ENCODE peak calls at places on chromosomes 13 and 19, in six cellular contexts. M, E, H, F, L and W are unnamed samples.

GRCh38 chr13:29947839-29948238 is 97.4 kb upstream of the UBL3 start:
- DNase-seq in E (no peak), H (no peak), M (no peak), F (no peak), L (peak; percentile 12), W (no peak)

GRCh38 chr19:39878398-39878797 is 32.2 kb upstream of the FBL start:
- DNase-seq in L (no peak), M (no peak), F (no peak), H (no peak), E (no peak), W (no peak)

GRCh38 chr13:40692946-40693345 is 26.5 kb upstream of the FOXO1 start:
- DNase-seq in L (peak; percentile 70), F (no peak), M (no peak), E (no peak), H (no peak), W (no peak)

GRCh38 chr13:38635030-38635429 is 51.8 kb upstream of the FREM2 start:
- DNase-seq in H (no peak), E (no peak), L (no peak), M (no peak), F (no peak), W (no peak)

GRCh38 chr13:87087741-87088140 is 583.4 kb upstream of the SLITRK5 start:
- DNase-seq in L (no peak), M (no peak), F (peak; percentile 13), H (no peak), E (no peak), W (no peak)

GRCh38 chr19:10332965-10333757 is at the start of gene RAVER1:
- DNase-seq in F (peak; percentile 97), H (peak; percentile 97), E (peak; percentile 99), M (peak; percentile 99), L (peak; percentile 91), W (peak; percentile 98)

GRCh38 chr19:40613669-40614594 is 12.8 kb downstream of the LTBP4 start:
- DNase-seq in F (peak; percentile 75), E (peak; percentile 95), H (peak; percentile 90), L (peak; percentile 82), M (peak; percentile 91), W (peak; percentile 93)

GRCh38 chr19:52600639-52601024 is 30.5 kb downstream of the ZNF701 start:
- DNase-seq in M (no peak), H (peak; percentile 23), F (no peak), E (no peak), L (no peak), W (peak; percentile 76)

GRCh38 chr19:53045536-53045935 is 996 bp downstream of the ERVV-2 start:
- DNase-seq in E (no peak), L (no peak), M (no peak), F (no peak), H (no peak), W (no peak)

GRCh38 chr13:67094078-67094477 is 136.1 kb downstream of the PCDH9 start:
- DNase-seq in H (no peak), M (no peak), F (no peak), L (no peak), E (no peak), W (no peak)

GRCh38 chr13:22562116-22562515 is 618.7 kb upstream of the SGCG start:
- DNase-seq in L (no peak), F (no peak), E (no peak), M (no peak), H (no peak), W (no peak)

GRCh38 chr13:25300861-25301346 is 521 bp upstream of the NUP58 start:
- DNase-seq in M (peak; percentile 39), E (peak; percentile 50), L (no peak), H (no peak), F (no peak), W (peak; percentile 31)

GRCh38 chr19:1590641-1591397 is 1.8 kb downstream of the MBD3 start:
- DNase-seq in F (peak; percentile 21), L (no peak), M (no peak), H (no peak), E (peak; percentile 81), W (no peak)

GRCh38 chr13:59461411-59461810 is 702.3 kb downstream of the DIAPH3 start:
- DNase-seq in H (no peak), E (no peak), F (no peak), M (no peak), L (no peak), W (no peak)

GRCh38 chr19:29336425-29336824 is 123.5 kb upstream of the UQCRFS1 start:
- DNase-seq in L (no peak), E (no peak), M (no peak), F (no peak), H (no peak), W (no peak)

GRCh38 chr13:51932231-51932630 is 70.5 kb downstream of the CCDC70 start:
- DNase-seq in E (peak; percentile 58), H (no peak), L (no peak), F (no peak), M (no peak), W (no peak)

GRCh38 chr19:36008336-36008978 is at the start of gene SYNE4:
- DNase-seq in M (no peak), L (peak; percentile 66), E (peak; percentile 95), H (no peak), F (no peak), W (peak; percentile 81)

GRCh38 chr13:73898276-73898675 is 235.9 kb downstream of the KLF12 start:
- DNase-seq in E (no peak), H (no peak), L (no peak), F (no peak), M (no peak), W (no peak)

GRCh38 chr19:48914181-48914580 is 14.1 kb downstream of the NUCB1 start:
- DNase-seq in M (no peak), F (no peak), L (no peak), H (no peak), E (no peak), W (no peak)

GRCh38 chr13:110506859-110507566 is 54.5 kb downstream of the RAB20 start:
- DNase-seq in L (peak; percentile 93), E (no peak), F (peak; percentile 60), H (no peak), M (peak; percentile 75), W (peak; percentile 94)

GRCh38 chr19:6739884-6740588 is 556 bp downstream of the TRIP10 start:
- DNase-seq in L (no peak), F (peak; percentile 6), H (peak; percentile 34), E (peak; percentile 80), M (no peak), W (no peak)

GRCh38 chr19:35116085-35116801 is 620 bp downstream of the FXYD3 start:
- DNase-seq in F (no peak), M (no peak), H (no peak), L (peak; percentile 81), E (no peak), W (peak; percentile 86)

GRCh38 chr19:1251233-1251502 is 2.8 kb downstream of the MIDN start:
- DNase-seq in E (no peak), F (peak; percentile 63), L (peak; percentile 46), H (no peak), M (no peak), W (peak; percentile 81)

GRCh38 chr13:113151745-113152707 is 6.4 kb upstream of the PROZ start:
- DNase-seq in M (peak; percentile 42), H (no peak), E (peak; percentile 65), F (peak; percentile 71), L (no peak), W (no peak)

GRCh38 chr13:34076943-34077703 is 259.2 kb downstream of the RFC3 start:
- DNase-seq in F (peak; percentile 52), E (no peak), H (no peak), M (peak; percentile 24), L (peak; percentile 38), W (no peak)

GRCh38 chr13:110509478-110509926 is 52.0 kb downstream of the RAB20 start:
- DNase-seq in M (no peak), H (no peak), F (peak; percentile 13), E (no peak), L (no peak), W (no peak)

GRCh38 chr19:47107201-47107952 is 6.2 kb downstream of the ZC3H4 start:
- DNase-seq in H (no peak), F (peak; percentile 42), M (no peak), L (peak; percentile 94), E (no peak), W (peak; percentile 62)

GRCh38 chr13:30463820-30464495 is 1.8 kb downstream of the HMGB1 start:
- DNase-seq in M (no peak), F (peak; percentile 69), E (peak; percentile 65), H (peak; percentile 70), L (no peak), W (peak; percentile 60)

GRCh38 chr13:106109391-106109791 is 426.1 kb downstream of the EFNB2 start:
- DNase-seq in F (no peak), H (no peak), E (no peak), L (no peak), M (no peak), W (no peak)

GRCh38 chr19:54430306-54431254 is 15.3 kb downstream of the TTYH1 start:
- DNase-seq in M (peak; percentile 45), E (peak; percentile 95), H (peak; percentile 34), F (peak; percentile 28), L (peak; percentile 85), W (no peak)
- TF ChIP-seq CTCF in M (no peak), E (peak; percentile 65), H (no peak), F (no peak), L (peak; percentile 64), W (no peak)

GRCh38 chr19:27393591-27393990 is 1819.4 kb downstream of the UQCRFS1 start:
- DNase-seq in F (no peak), M (no peak), E (no peak), H (no peak), L (no peak), W (no peak)

DNA sequence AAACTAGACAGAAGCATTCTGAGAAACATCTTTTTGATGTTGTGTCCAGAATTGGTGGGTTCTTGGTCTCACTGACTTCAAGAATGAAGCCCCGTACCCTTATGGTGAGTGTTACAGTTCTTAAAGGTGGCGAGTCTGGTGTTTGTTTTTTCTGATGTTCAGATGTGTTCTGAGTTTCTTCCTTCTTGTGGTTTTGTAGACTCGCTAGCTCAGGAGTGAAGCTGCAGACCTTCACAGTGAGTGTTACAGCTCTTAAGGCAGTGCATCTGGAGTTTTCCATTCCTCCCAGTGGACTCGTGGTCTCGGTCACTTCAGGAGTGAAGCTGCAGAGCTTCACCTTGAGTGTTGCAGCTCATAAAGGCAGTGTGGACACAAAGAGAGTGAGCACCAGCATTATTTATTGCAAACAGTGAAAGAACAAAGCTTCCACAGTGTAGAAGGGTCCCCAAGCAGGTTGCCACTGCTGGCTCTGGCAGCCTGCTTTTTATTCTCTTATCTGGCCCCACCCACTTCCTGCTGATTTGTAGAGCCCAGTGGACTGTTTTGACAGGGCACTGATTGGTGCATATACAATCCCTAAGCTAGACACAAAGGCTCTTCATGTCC is 1820.8 kb downstream of the UQCRFS1 start:
- DNase-seq in L (no peak), F (no peak), E (peak; percentile 20), H (no peak), M (no peak), W (no peak)
- H3K9me3 ChIP-seq in L (no peaks in the 10 kb centered on the region), F (no peaks in the 10 kb centered on the region), E (peaks cover 100% of the 10 kb centered on the region), H (no peaks in the 10 kb centered on the region), M (peaks cover 8% of the 10 kb centered on the region), W (peaks cover 4% of the 10 kb centered on the region)

DNA sequence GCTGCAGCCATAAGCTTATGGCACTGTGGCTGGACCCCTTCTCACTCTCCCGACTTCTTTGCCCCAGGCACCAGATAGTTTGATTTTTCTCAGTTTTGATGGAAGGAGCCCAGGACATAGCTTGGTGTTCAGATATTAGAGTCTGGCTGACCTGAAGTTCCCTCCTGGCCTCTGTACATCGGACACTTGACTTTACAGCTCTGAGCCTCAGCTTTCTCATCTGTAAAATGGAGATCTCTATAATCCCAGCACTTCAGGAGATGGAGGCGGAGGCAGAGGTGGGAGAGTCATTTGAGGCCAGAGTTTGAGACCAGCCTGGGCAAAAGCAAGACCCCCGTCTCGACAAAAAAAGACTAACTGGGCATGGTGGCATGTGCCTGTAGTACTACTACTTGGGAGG is 909 bp downstream of the CC2D1A start:
- DNase-seq in M (no peak), E (no peak), L (no peak), H (no peak), F (no peak), W (no peak)
- H3K27ac ChIP-seq in M (no peak overlapping the region), E (no peak overlapping the region), L (no peak overlapping the region), H (peak overlapping the region; percentile 95), F (no peak overlapping the region), W (peak overlapping the region; percentile 89)

GRCh38 chr13:91922969-91923592 is 524.7 kb downstream of the GPC5 start:
- DNase-seq in M (no peak), F (peak; percentile 3), H (no peak), L (no peak), E (no peak), W (no peak)
- TF ChIP-seq CTCF in M (no peak), F (no peak), H (no peak), L (peak; percentile 22), E (peak; percentile 78), W (no peak)